ENCODE peak calls at places on chromosomes 6 and 20, in ten cellular contexts. P is choroid plexus epithelial cell; F is prostate gland; K is EL; T is endothelial cell; Z is heart right ventricle; U is H54; C is NCI-H524; O is activated naive CD4-positive, alpha-beta T cell; H is tibial artery. G is an unnamed sample.

GRCh38 chr20:11204926-11205768 is 531.3 kb upstream of the JAG1 start:
- DNase-seq in C (peak), O (no peak), Z (peak), P (peak), H (peak), U (no peak), T (peak), K (peak), F (peak), G (peak)

GRCh38 chr6:3202999-3203696 is 24.3 kb downstream of the TUBB2B start:
- DNase-seq in Z (no peak), U (no peak), H (no peak), P (peak), F (no peak), C (no peak), T (no peak), O (no peak), K (peak), G (no peak)

GRCh38 chr20:48403362-48403761 is 424.4 kb downstream of the PREX1 start:
- DNase-seq in C (no peak), H (no peak), T (no peak), O (no peak), K (no peak), Z (no peak), U (no peak), F (no peak), P (no peak), G (no peak)

GRCh38 chr6:29834564-29835436 is 7.2 kb downstream of the HLA-G start:
- DNase-seq in H (no peak), P (peak), O (peak), U (no peak), T (peak), C (no peak), K (peak), Z (peak), F (no peak), G (peak)

GRCh38 chr6:148893073-148893472 is 146.2 kb downstream of the UST start:
- DNase-seq in O (no peak), F (no peak), U (no peak), T (no peak), P (no peak), H (no peak), K (no peak), C (no peak), Z (no peak), G (no peak)

GRCh38 chr6:98894810-98895209 is 52.9 kb downstream of the FBXL4 start:
- DNase-seq in K (peak), U (no peak), P (peak), H (no peak), F (no peak), T (no peak), C (no peak), O (no peak), Z (no peak), G (no peak)

GRCh38 chr6:150443621-150444020 is 74.8 kb downstream of the IYD start:
- DNase-seq in Z (no peak), P (no peak), H (no peak), O (no peak), U (no peak), T (no peak), F (no peak), K (no peak), C (no peak), G (no peak)

GRCh38 chr6:46289865-46290264 is 119.1 kb upstream of the ENPP5 start:
- DNase-seq in U (no peak), P (no peak), K (no peak), O (no peak), H (no peak), Z (no peak), F (no peak), C (no peak), T (no peak), G (no peak)

GRCh38 chr20:63639093-63639860 is 12.4 kb upstream of the GMEB2 start:
- DNase-seq in K (no peak), H (no peak), T (no peak), F (no peak), O (no peak), P (no peak), C (no peak), Z (peak), U (no peak), G (peak)

GRCh38 chr6:36033935-36034334 is 6.3 kb downstream of the MAPK14 start:
- DNase-seq in Z (no peak), T (no peak), H (no peak), U (no peak), F (no peak), K (peak), P (peak), C (no peak), O (no peak), G (no peak)

GRCh38 chr6:35833534-35833933 is 28.4 kb downstream of the LHFPL5 start:
- DNase-seq in C (no peak), Z (no peak), H (no peak), O (no peak), K (no peak), P (peak), F (no peak), U (no peak), T (no peak), G (no peak)

GRCh38 chr6:42100029-42100901 is 42.2 kb downstream of the C6orf132 start:
- DNase-seq in O (no peak), Z (no peak), T (no peak), U (peak), F (no peak), C (no peak), H (no peak), P (peak), K (peak), G (no peak)

GRCh38 chr6:75855047-75855446 is 106.0 kb downstream of the MYO6 start:
- DNase-seq in C (peak), Z (no peak), T (peak), F (peak), P (peak), O (no peak), H (no peak), U (no peak), K (peak), G (no peak)

GRCh38 chr6:33678932-33679478 is 32.5 kb downstream of the UQCC2 start:
- DNase-seq in F (no peak), O (no peak), U (no peak), C (no peak), P (no peak), K (no peak), T (no peak), Z (no peak), H (no peak), G (no peak)

GRCh38 chr20:3239026-3239866 is at the start of gene SLC4A11:
- DNase-seq in H (no peak), U (peak), T (peak), C (peak), K (peak), Z (peak), O (no peak), F (peak), P (peak), G (peak)

GRCh38 chr6:100678027-100678426 is 203.1 kb downstream of the ASCC3 start:
- DNase-seq in Z (no peak), O (no peak), U (no peak), T (no peak), F (no peak), H (no peak), P (peak), C (peak), K (no peak), G (no peak)